ENCODE peak calls at places on chromosomes 2 and 18, in eight cellular contexts. T is fibroblast of lung, Q is H9, F is PC-3, I is GM12878, W is IMR-90, U is astrocyte, R is HCT116. C is an unnamed sample.

GRCh38 chr2:176665086-176665485 is 395.8 kb downstream of the MTX2 start:
- DNase-seq in T (no peak), Q (no peak), F (peak), I (no peak), W (no peak), U (no peak), R (no peak), C (no peak)

GRCh38 chr2:71681626-71682025 is 228.3 kb downstream of the DYSF start:
- DNase-seq in T (no peak), Q (no peak), F (no peak), I (no peak), W (no peak), U (no peak), R (no peak), C (no peak)

GRCh38 chr2:120480346-120480902 is 134.5 kb downstream of the INHBB start:
- DNase-seq in T (no peak), Q (no peak), F (no peak), I (no peak), W (no peak), U (no peak), R (no peak), C (no peak)

GRCh38 chr2:37768491-37768925 is 97.1 kb upstream of the CDC42EP3 start:
- DNase-seq in T (peak), Q (no peak), F (peak), I (no peak), W (peak), U (peak), R (no peak), C (no peak)

GRCh38 chr2:69383178-69383812 is 3.7 kb downstream of the GFPT1 start:
- DNase-seq in T (no peak), Q (no peak), F (no peak), I (no peak), W (no peak), U (no peak), R (no peak), C (no peak)

GRCh38 chr2:220373878-220374277 is 746.4 kb downstream of the SLC4A3 start:
- DNase-seq in T (peak), Q (no peak), F (peak), I (no peak), W (peak), U (peak), R (no peak), C (no peak)

GRCh38 chr2:241088376-241088775 is 13.7 kb downstream of the MTERF4 start:
- DNase-seq in T (no peak), Q (no peak), F (no peak), I (no peak), W (no peak), U (no peak), R (no peak), C (no peak)

GRCh38 chr2:19409001-19409400 is 50.6 kb upstream of the OSR1 start:
- DNase-seq in T (peak), Q (no peak), F (no peak), I (no peak), W (no peak), U (peak), R (no peak), C (no peak)

GRCh38 chr2:207073791-207074678 is 91.7 kb downstream of the KLF7 start:
- DNase-seq in T (peak), Q (no peak), F (peak), I (no peak), W (peak), U (peak), R (no peak), C (no peak)

GRCh38 chr2:102753563-102754159 is 8.2 kb upstream of the TMEM182 start:
- DNase-seq in T (peak), Q (no peak), F (peak), I (no peak), W (peak), U (peak), R (peak), C (peak)

GRCh38 chr2:142693171-142693950 is 184.1 kb upstream of the KYNU start:
- DNase-seq in T (no peak), Q (no peak), F (no peak), I (no peak), W (no peak), U (no peak), R (no peak), C (no peak)

GRCh38 chr2:74066491-74067203 is 81.1 kb downstream of the BOLA3 start:
- DNase-seq in T (peak), Q (no peak), F (peak), I (no peak), W (no peak), U (no peak), R (no peak), C (no peak)

GRCh38 chr2:106054880-106055655 is 139.0 kb downstream of the UXS1 start:
- DNase-seq in T (no peak), Q (no peak), F (no peak), I (no peak), W (no peak), U (no peak), R (no peak), C (no peak)

GRCh38 chr2:230643576-230644291 is 68.9 kb upstream of the CAB39 start:
- DNase-seq in T (no peak), Q (no peak), F (no peak), I (no peak), W (no peak), U (no peak), R (no peak), C (no peak)

GRCh38 chr2:86441392-86441788 is 219 bp downstream of the KDM3A start:
- DNase-seq in T (no peak), Q (no peak), F (no peak), I (no peak), W (no peak), U (no peak), R (no peak), C (no peak)

GRCh38 chr2:28601612-28602011 is 105.8 kb downstream of the PLB1 start:
- DNase-seq in T (no peak), Q (no peak), F (no peak), I (no peak), W (no peak), U (no peak), R (no peak), C (no peak)

GRCh38 chr2:224147174-224147573 is 108.1 kb upstream of the SERPINE2 start:
- DNase-seq in T (peak), Q (no peak), F (peak), I (no peak), W (peak), U (peak), R (peak), C (no peak)

GRCh38 chr2:135792401-135793152 is 44.4 kb downstream of the LCT start:
- DNase-seq in T (no peak), Q (no peak), F (no peak), I (peak), W (no peak), U (no peak), R (no peak), C (no peak)

GRCh38 chr2:131112477-131113027 is 7.4 kb downstream of the PLEKHB2 start:
- DNase-seq in T (peak), Q (no peak), F (no peak), I (no peak), W (peak), U (no peak), R (no peak), C (no peak)

GRCh38 chr2:73267008-73267407 is 17.3 kb downstream of the FBXO41 start:
- DNase-seq in T (no peak), Q (no peak), F (no peak), I (no peak), W (no peak), U (no peak), R (no peak), C (no peak)

GRCh38 chr18:9516437-9517064 is 41.2 kb downstream of the RALBP1 start:
- DNase-seq in T (peak), Q (no peak), F (peak), I (peak), W (peak), U (peak), R (peak), C (peak)

GRCh38 chr18:8930990-8931648 is 171.4 kb upstream of the NDUFV2 start:
- DNase-seq in T (peak), Q (no peak), F (no peak), I (no peak), W (no peak), U (peak), R (no peak), C (no peak)

GRCh38 chr18:26865557-26865956 is at the start of gene AQP4:
- DNase-seq in T (peak), Q (peak), F (no peak), I (no peak), W (no peak), U (no peak), R (no peak), C (peak)

GRCh38 chr18:55401275-55401620 is 186.7 kb downstream of the TCF4 start:
- DNase-seq in T (peak), Q (no peak), F (no peak), I (no peak), W (peak), U (peak), R (no peak), C (no peak)

GRCh38 chr18:55402731-55403405 is 185.1 kb downstream of the TCF4 start:
- DNase-seq in T (peak), Q (no peak), F (no peak), I (no peak), W (no peak), U (peak), R (no peak), C (no peak)

GRCh38 chr18:55401638-55402191 is 186.3 kb downstream of the TCF4 start:
- DNase-seq in T (peak), Q (peak), F (no peak), I (no peak), W (peak), U (peak), R (no peak), C (peak)

GRCh38 chr18:55398858-55399257 is 189.1 kb downstream of the TCF4 start:
- DNase-seq in T (no peak), Q (no peak), F (no peak), I (no peak), W (no peak), U (no peak), R (no peak), C (no peak)

DNA sequence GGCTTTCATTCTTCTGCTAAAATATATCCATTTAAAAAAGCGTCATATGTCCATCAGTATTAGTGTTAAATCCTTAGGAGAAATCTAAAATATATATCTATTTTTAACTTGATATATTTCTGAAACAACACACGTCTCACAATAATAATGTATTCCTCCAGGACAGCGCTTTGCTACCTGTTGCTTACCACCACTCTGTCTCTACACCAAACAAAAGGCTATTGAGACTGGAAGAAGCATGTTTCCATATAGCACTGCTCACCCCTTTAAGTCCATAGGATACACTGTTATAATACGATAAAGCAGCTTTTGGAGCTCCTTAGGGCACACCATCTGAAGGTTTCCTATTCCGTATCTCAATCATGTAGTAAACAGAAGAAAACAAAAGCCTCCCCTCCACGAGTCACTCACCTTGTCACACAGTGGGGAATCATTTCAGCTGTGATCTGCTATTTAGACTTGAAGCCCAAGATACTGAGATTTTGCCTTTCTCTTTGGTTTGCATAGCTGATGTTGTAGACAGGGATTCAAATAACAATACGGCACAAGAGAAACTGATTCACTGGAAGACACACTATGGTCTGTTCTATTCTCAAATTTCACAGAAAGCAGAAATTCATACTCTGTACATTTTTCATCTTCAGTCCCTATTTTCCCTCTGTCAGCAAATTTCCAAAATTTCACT is 187.3 kb downstream of the TCF4 start:
- DNase-seq in T (peak), Q (no peak), F (no peak), I (no peak), W (peak), U (peak), R (no peak), C (no peak)
- H3K9ac ChIP-seq in T (no peak), Q (no peak), F (no peak), I (no peak), W (peak), U (peak), R (no peak), C (no peak)

DNA sequence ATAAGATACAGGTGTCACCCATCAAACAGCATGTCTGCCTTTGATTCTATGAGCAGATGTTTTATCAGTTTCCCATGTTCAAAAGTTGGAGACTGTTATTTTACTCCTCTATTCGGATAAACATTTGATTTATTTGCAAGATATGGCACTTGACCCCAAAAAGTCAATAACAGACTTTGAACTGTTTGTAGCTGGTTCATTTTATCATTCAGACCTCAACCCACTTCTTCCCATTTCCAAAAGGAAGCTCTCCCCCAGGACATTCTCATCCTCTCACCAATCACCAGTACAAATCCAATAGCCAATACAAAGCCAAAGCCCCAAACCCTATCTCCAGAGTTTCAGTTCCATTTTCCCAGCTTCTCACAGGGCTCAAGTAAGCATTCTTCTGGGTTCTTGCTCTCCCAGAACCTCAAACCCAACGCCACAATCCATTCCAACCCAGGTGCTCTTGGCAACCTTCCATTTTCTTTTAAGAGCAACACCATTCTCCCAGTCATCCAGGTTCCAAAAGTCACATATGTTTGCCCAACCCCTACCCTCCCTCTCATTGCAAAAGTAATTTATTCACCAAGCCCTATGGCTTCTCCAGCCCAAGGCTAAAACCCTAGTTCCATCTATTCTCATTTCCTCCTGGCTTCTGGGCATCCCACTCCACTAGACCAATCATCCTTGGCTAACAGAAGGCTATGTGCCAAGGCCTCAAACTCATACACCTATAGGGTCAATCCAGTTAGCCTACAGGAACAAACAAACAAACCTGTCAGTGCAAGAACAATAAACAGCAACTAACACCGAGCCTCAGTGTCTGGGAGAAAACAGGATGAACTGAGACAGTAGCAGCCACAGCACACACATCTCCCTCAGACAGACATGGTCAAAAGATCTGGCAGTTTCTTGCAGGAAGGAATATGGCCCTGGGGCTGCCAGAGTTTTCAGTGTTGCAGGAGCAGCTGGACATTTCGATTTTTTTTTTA is 9.2 kb downstream of the ACVR1 start:
- DNase-seq in T (no peak), Q (no peak), F (no peak), I (no peak), W (no peak), U (no peak), R (no peak), C (no peak)
- H3K4me2 ChIP-seq in T (no peak), Q (no peak), F (no peak), I (no peak), W (no peak), U (peak), R (no peak), C (peak)

GRCh38 chr2:232231514-232231913 is 147.0 kb upstream of the ALPP start:
- DNase-seq in T (no peak), Q (peak), F (no peak), I (no peak), W (no peak), U (no peak), R (no peak), C (peak)
- TF ChIP-seq CTCF in T (no peak), Q (no peak), F (no peak), I (no peak), W (no peak), U (no peak), R (no peak), C (no peak)

DNA sequence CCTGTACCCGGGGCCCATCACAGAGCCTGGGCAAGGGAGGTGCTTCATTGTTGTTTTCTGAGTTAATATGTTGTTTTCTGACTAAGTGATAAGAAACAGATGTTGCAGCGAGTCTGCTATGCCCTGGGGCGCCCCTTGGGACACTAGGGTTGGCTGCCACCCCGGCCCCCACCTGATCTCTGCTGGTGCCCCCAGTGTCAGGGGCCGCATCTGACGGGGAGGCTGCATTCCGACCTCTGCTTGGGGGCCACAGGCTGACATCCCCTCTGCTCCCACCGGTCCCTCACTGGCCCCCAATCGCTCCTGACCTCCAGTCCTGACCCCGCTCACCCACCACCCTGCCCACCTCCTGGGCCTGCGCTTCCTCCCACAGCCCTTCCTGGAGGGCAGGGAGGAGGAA is 65.9 kb downstream of the LONRF2 start:
- DNase-seq in T (no peak), Q (no peak), F (no peak), I (no peak), W (no peak), U (no peak), R (no peak), C (no peak)
- H3K9ac ChIP-seq in T (no peak), Q (no peak), F (no peak), I (no peak), W (no peak), U (no peak), R (no peak), C (no peak)

GRCh38 chr18:80200171-80200931 is 47.0 kb downstream of the PARD6G start:
- DNase-seq in T (no peak), Q (peak), F (no peak), I (no peak), W (peak), U (no peak), R (no peak), C (peak)
- H3K4me2 ChIP-seq in T (no peak), Q (no peak), F (no peak), I (no peak), W (no peak), U (no peak), R (no peak), C (no peak)

GRCh38 chr2:65918760-65919187 is 486.4 kb upstream of the SPRED2 start:
- DNase-seq in T (no peak), Q (no peak), F (peak), I (no peak), W (no peak), U (no peak), R (no peak), C (no peak)
- TF ChIP-seq CTCF in T (no peak), Q (peak), F (peak), I (no peak), W (no peak), U (no peak), R (no peak), C (peak)

DNA sequence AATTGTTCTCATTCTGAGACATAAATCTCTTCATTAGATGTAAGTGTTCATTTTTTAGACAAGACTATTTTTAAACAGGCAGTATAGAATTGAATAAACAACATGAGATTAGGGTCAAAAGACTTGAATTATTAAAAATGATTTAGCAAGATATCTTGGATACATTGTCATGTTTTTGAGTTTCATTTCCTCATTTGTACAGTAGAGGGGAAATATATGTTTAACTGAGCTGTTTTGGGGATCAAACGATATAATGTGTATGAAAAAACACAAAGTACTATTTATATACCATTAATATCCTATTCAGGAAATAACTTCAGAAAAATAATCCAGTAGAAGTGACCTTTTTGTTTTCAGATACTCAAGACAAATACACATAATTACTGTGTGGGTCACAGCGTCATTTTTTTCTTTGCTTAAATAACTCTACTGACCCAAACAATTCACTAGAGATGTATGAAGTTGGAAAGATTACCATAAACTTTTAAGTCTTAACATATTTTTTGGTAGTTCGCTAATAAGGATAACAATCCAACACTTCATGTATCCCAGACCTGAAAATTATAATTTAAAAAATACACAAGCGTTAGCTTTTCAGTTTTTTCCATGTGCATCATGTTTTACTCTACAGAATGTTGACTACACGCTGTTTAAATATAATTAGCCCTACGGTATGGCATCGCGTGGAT is 876 bp upstream of the ASXL3 start:
- DNase-seq in T (no peak), Q (no peak), F (no peak), I (no peak), W (no peak), U (no peak), R (no peak), C (no peak)
- H3K9ac ChIP-seq in T (no peak), Q (no peak), F (no peak), I (no peak), W (peak), U (peak), R (no peak), C (no peak)

GRCh38 chr2:62692225-62692624 is 13.3 kb upstream of the EHBP1 start:
- DNase-seq in T (no peak), Q (no peak), F (peak), I (no peak), W (no peak), U (no peak), R (no peak), C (no peak)

GRCh38 chr2:62685986-62686625 is 19.4 kb upstream of the EHBP1 start:
- DNase-seq in T (no peak), Q (no peak), F (no peak), I (no peak), W (no peak), U (no peak), R (no peak), C (no peak)

GRCh38 chr2:62691186-62691585 is 14.3 kb upstream of the EHBP1 start:
- DNase-seq in T (no peak), Q (no peak), F (no peak), I (no peak), W (no peak), U (no peak), R (no peak), C (no peak)

DNA sequence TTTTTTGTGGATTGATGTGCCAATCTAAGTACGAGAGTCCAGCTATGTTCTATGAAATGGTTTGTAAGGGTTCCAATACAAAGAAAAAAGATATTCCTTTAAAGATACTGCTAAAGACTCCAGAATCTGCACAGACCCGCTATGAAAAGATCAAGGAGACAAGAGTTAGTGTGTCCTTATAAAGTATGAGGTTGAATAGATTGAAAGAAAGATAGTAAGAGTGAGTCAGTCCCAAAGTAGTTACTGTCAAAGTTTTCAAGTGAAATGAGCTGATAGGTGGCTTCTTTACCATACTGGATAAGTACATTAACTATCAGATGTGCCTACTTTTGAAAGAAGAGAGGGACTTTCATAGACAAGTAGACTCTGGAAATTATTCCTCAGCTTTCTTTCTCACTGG is 17.9 kb upstream of the EHBP1 start:
- DNase-seq in T (peak), Q (no peak), F (peak), I (no peak), W (no peak), U (peak), R (no peak), C (no peak)
- H3K4me2 ChIP-seq in T (no peak), Q (no peak), F (no peak), I (no peak), W (no peak), U (no peak), R (no peak), C (no peak)

C was measured in neural progenitor cell.